ENCODE peak calls at places on chromosomes 3 and 15, in seven cellular contexts. E is AG10803, R is AG09309, L is thoracic aorta, P is astrocyte of the spinal cord, G is stomach, K is H9. S is an unnamed sample.

GRCh38 chr3:133733226-133733625 is 13.0 kb upstream of the TF start:
- DNase-seq in K (no peak), L (no peak), P (no peak), G (no peak), R (no peak), E (no peak), S (no peak)

GRCh38 chr3:11717768-11718581 is 74.3 kb upstream of the VGLL4 start:
- DNase-seq in E (peak), P (peak), K (no peak), G (no peak), R (no peak), L (no peak), S (peak)

GRCh38 chr3:46467562-46467961 is 2.9 kb upstream of the LTF start:
- DNase-seq in G (no peak), P (no peak), E (no peak), R (no peak), K (peak), L (no peak), S (no peak)

GRCh38 chr15:58241872-58242271 is 103.7 kb downstream of the AQP9 start:
- DNase-seq in P (no peak), K (no peak), R (no peak), G (no peak), L (no peak), E (peak), S (peak)

GRCh38 chr3:29922990-29923746 is 642.3 kb downstream of the RBMS3 start:
- DNase-seq in G (no peak), E (peak), R (peak), K (no peak), L (no peak), P (peak), S (peak)

GRCh38 chr15:62848631-62849050 is 193.9 kb upstream of the TPM1 start:
- DNase-seq in G (no peak), K (no peak), R (no peak), P (no peak), E (peak), L (no peak), S (peak)

GRCh38 chr3:68977486-68978167 is 35.9 kb downstream of the EOGT start:
- DNase-seq in K (no peak), G (no peak), L (no peak), P (no peak), E (no peak), R (no peak), S (no peak)

GRCh38 chr3:71026634-71027578 is 556.6 kb downstream of the FOXP1 start:
- DNase-seq in L (no peak), R (no peak), P (peak), G (no peak), K (no peak), E (peak), S (no peak)

GRCh38 chr3:55330355-55330754 is 156.8 kb downstream of the WNT5A start:
- DNase-seq in E (peak), R (peak), G (no peak), K (no peak), L (no peak), P (peak), S (peak)

GRCh38 chr3:71304684-71305083 is 278.8 kb downstream of the FOXP1 start:
- DNase-seq in E (no peak), L (no peak), P (peak), R (no peak), G (no peak), K (no peak), S (no peak)

GRCh38 chr3:126083511-126083912 is 412 bp downstream of the SLC41A3 start:
- DNase-seq in L (no peak), G (peak), R (no peak), E (peak), P (peak), K (peak), S (peak)

GRCh38 chr3:109413049-109413448 is 75.7 kb upstream of the DPPA4 start:
- DNase-seq in P (no peak), R (no peak), K (no peak), G (no peak), E (no peak), L (no peak), S (no peak)

GRCh38 chr3:185647880-185648210 is 61.8 kb downstream of the SENP2 start:
- DNase-seq in G (no peak), L (no peak), K (no peak), R (no peak), E (no peak), P (peak), S (no peak)

DNA sequence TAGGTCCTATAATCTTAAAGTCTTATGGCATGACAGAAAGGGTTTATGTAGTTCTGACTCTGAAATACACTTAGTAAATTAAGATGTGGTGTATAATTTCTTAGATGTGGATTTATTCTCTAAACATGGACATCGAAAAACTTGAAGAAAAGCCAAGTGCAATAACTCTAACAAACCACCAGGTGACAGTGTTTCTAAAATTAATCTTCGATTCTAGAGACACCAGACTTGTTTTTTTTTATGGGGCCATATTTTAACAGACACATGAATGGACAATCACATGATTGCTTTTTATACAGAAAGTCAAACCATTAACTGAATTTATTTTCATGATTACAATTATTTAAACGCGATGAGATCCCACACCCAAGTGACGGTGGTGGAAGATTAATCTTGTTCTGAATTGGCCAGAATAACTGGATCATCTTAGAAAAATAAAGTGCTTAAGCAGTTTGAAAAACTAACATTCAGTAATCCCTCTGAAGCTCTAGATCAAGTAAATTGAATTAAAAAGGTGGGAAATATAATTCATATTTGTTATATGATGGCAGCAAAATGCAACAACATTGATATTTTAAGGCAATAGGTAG is 305.1 kb downstream of the LSAMP start:
- DNase-seq in R (no peak), P (peak), K (no peak), G (no peak), L (no peak), E (peak), S (peak)
- TF ChIP-seq CTCF in R (peak), P (peak), K (peak), G (peak), L (peak), E (peak), S (peak)

GRCh38 chr3:23872330-23872729 is 44.5 kb downstream of the NKIRAS1 start:
- DNase-seq in G (no peak), P (no peak), E (no peak), K (no peak), R (no peak), L (no peak), S (no peak)

GRCh38 chr3:23863060-23863459 is 53.7 kb downstream of the NKIRAS1 start:
- DNase-seq in E (no peak), K (no peak), P (no peak), L (no peak), G (no peak), R (no peak), S (peak)

GRCh38 chr3:23865595-23866396 is 51.0 kb downstream of the NKIRAS1 start:
- DNase-seq in E (no peak), K (peak), L (no peak), R (no peak), G (no peak), P (peak), S (peak)

GRCh38 chr3:23864954-23865353 is 51.8 kb downstream of the NKIRAS1 start:
- DNase-seq in P (no peak), R (no peak), G (no peak), L (no peak), E (no peak), K (no peak), S (no peak)

GRCh38 chr3:23867400-23867799 is 49.4 kb downstream of the NKIRAS1 start:
- DNase-seq in G (no peak), L (no peak), R (no peak), E (no peak), K (no peak), P (no peak), S (no peak)
- TF ChIP-seq CTCF in G (no peak), L (no peak), R (no peak), E (no peak), K (no peak), P (no peak), S (peak)

GRCh38 chr15:39434751-39435238 is 146.1 kb upstream of the THBS1 start:
- DNase-seq in L (no peak), E (no peak), G (no peak), P (peak), K (no peak), R (no peak), S (no peak)

GRCh38 chr15:39442898-39443297 is 138.0 kb upstream of the THBS1 start:
- DNase-seq in K (no peak), P (no peak), E (no peak), G (no peak), R (no peak), L (no peak), S (no peak)

GRCh38 chr15:39438260-39438659 is 142.6 kb upstream of the THBS1 start:
- DNase-seq in G (no peak), P (no peak), L (no peak), K (no peak), E (no peak), R (no peak), S (no peak)

GRCh38 chr15:39435244-39435643 is 145.6 kb upstream of the THBS1 start:
- DNase-seq in K (no peak), L (no peak), P (no peak), R (no peak), E (no peak), G (no peak), S (no peak)

DNA sequence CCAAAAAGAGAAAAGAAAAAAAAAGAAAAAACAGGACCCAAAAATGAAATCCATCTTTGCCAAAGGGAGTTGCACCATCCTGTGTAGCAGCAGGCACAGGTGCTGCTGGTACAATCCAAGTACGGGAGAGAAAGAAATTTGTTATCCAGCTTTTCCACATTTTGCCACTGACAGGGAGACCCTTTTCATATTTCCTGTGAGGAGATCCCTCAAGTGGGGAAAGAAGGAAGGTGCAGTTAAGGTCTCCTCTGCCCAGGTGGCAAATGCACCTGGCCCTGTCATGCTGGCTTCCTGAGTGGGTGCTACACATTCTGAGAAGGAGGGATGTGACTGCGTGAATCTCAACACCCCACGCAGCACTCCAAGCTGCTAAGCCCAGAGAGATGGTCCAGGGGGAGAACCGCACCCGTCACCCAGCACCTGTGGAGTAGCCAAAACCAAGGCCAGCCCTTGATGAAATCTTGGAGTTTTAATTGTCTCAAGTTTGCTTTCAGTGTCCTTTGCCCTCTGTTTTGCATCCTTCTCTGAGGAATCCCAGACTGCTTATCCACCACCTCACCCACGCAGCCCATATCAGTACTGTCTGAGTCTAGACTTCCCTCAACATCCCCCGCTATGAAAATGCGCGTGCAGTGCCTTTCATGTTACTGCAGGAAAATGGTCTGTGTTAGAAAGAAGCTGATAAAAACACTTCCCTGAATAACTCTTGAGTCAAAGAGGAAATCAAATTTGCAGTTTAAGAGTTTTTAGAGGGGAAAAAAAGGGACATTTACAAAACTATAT is 141.9 kb upstream of the THBS1 start:
- DNase-seq in R (no peak), P (no peak), G (no peak), K (no peak), L (no peak), E (no peak), S (no peak)
- TF ChIP-seq CTCF in R (peak), P (no peak), G (no peak), K (peak), L (no peak), E (no peak), S (peak)

GRCh38 chr3:151328298-151329036 is 882 bp downstream of the P2RY13 start:
- DNase-seq in R (no peak), K (no peak), L (no peak), P (no peak), E (peak), G (no peak), S (no peak)

GRCh38 chr3:151330374-151330773 is 1.0 kb upstream of the P2RY13 start:
- DNase-seq in L (no peak), P (no peak), G (no peak), R (no peak), E (no peak), K (no peak), S (no peak)

GRCh38 chr3:151329368-151329767 is at the start of gene P2RY13:
- DNase-seq in P (no peak), K (no peak), G (no peak), R (no peak), E (no peak), L (no peak), S (no peak)

GRCh38 chr3:151330899-151331298 is 1.6 kb upstream of the P2RY13 start:
- DNase-seq in R (no peak), E (peak), K (no peak), G (no peak), L (no peak), P (no peak), S (no peak)

DNA sequence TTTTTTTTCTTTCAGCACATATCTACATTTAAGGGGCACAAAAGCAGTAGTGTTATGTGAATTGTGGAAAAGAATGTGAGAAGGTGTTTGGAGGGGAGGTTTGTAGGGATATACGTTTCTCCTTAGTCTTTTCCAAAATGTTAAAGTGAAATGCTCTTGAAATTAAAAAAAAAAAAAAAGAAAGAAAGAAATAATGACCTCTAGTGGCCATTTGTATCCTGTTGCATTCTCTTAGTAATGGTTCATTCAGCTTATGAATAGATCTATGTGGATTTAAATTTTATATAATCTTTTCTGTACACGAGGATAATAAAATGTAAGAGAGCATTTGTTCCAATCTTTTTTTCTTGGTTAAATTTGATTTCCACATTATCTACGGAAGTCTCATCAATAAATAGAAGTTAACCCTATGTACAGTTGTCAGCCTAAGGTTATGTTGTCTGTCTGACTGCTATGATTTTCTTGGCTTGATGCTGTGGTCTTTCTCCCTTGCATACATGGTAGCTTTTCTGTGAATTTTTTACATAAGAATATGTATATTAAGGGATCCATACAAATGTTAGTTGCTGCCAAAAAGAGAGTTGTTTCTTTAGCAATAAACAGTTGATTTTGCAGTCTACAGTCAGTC is 1.7 kb downstream of the P2RY13 start:
- DNase-seq in K (no peak), L (no peak), P (peak), R (no peak), E (peak), G (no peak), S (no peak)
- TF ChIP-seq CTCF in K (peak), L (peak), P (peak), R (peak), E (peak), G (peak), S (peak)

GRCh38 chr3:128849776-128850542 is 29.5 kb upstream of the ACAD9 start:
- DNase-seq in G (no peak), E (peak), P (peak), L (no peak), R (peak), K (no peak), S (peak)
- TF ChIP-seq CTCF in G (no peak), E (no peak), P (peak), L (no peak), R (peak), K (peak), S (peak)